ENCODE peak calls at places on chromosome 18, in four cellular contexts. One of them, this sample, is unnamed.

GRCh38 chr18:57959278-57959677 is 84.7 kb upstream of the NEDD4L start:
- DNase-seq in HepG2: peak
- DNase-seq in GM12878: no peak
- DNase-seq in K562: peak
- DNase-seq in this sample: peak

GRCh38 chr18:70335892-70336726 is 47.3 kb downstream of the SOCS6 start:
- DNase-seq in HepG2: peak
- DNase-seq in GM12878: no peak
- DNase-seq in K562: no peak
- DNase-seq in this sample: no peak

GRCh38 chr18:46563317-46563716 is 93.7 kb downstream of the LOXHD1 start:
- DNase-seq in HepG2: no peak
- DNase-seq in GM12878: no peak
- DNase-seq in K562: no peak
- DNase-seq in this sample: no peak

GRCh38 chr18:34647251-34647650 is 62.8 kb upstream of the DTNA start:
- DNase-seq in HepG2: no peak
- DNase-seq in GM12878: no peak
- DNase-seq in K562: no peak
- DNase-seq in this sample: peak

GRCh38 chr18:63107171-63107850 is 212.3 kb downstream of the BCL2 start:
- DNase-seq in HepG2: no peak
- DNase-seq in GM12878: no peak
- DNase-seq in K562: no peak
- DNase-seq in this sample: no peak

GRCh38 chr18:62744076-62744705 is 28.9 kb downstream of the PHLPP1 start:
- DNase-seq in HepG2: peak
- DNase-seq in GM12878: no peak
- DNase-seq in K562: no peak
- DNase-seq in this sample: no peak

GRCh38 chr18:2304378-2305175 is 266.7 kb downstream of the METTL4 start:
- DNase-seq in HepG2: no peak
- DNase-seq in GM12878: no peak
- DNase-seq in K562: no peak
- DNase-seq in this sample: peak

GRCh38 chr18:57925706-57926105 is 118.3 kb upstream of the NEDD4L start:
- DNase-seq in HepG2: peak
- DNase-seq in GM12878: no peak
- DNase-seq in K562: no peak
- DNase-seq in this sample: no peak

GRCh38 chr18:61967242-61967891 is 74.6 kb upstream of the RNF152 start:
- DNase-seq in HepG2: no peak
- DNase-seq in GM12878: no peak
- DNase-seq in K562: no peak
- DNase-seq in this sample: no peak

GRCh38 chr18:11849845-11850747 is 1.1 kb upstream of the CHMP1B start:
- DNase-seq in HepG2: peak
- DNase-seq in GM12878: no peak
- DNase-seq in K562: peak
- DNase-seq in this sample: peak

GRCh38 chr18:25029802-25030201 is 322.2 kb downstream of the ZNF521 start:
- DNase-seq in HepG2: no peak
- DNase-seq in GM12878: no peak
- DNase-seq in K562: no peak
- DNase-seq in this sample: no peak
- TF ChIP-seq CHD4 in HepG2: no peak
- TF ChIP-seq CHD4 in GM12878: no peak
- TF ChIP-seq CHD4 in K562: no peak
- TF ChIP-seq CHD4 in this sample: no peak

GRCh38 chr18:9353596-9353995 is 19.0 kb downstream of the TWSG1 start:
- DNase-seq in HepG2: no peak
- DNase-seq in GM12878: peak
- DNase-seq in K562: no peak
- DNase-seq in this sample: no peak
- TF ChIP-seq CHD4 in HepG2: no peak
- TF ChIP-seq CHD4 in GM12878: no peak
- TF ChIP-seq CHD4 in K562: no peak
- TF ChIP-seq CHD4 in this sample: no peak

DNA sequence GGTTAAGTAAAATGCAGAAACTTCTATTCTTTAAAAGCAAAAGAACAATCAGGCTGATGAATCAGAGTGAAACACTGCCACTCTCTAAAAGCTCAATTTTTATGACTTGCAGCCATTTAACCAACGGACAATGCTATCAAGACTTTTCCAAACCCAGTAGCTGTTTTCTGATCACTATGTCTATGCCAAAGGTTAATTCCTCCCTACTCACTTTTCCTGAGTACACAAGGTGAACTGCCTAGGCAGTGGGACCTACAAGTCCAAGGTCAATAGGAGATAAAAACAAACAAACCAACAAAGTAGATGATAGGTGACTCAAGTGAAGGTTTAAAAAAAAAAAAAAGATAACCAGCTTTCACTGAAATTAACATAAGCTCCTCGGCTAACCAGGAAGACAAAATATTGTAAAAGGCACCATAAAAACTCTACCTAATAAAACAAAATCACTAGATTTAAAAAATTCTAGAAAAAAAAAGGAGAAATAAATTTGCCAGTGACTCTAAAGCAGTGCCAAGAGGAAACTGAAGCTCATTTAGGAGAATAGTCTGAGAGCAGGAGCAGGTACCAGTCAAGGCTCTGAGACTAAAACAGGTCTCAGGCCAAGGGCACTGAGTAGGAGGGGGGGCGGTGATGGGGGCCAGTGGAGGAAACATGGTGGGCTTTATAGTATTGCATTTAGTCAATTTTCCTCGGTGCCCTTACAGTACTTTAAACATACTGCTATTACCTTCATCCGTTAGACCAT is 134.1 kb upstream of the DLGAP1 start:
- DNase-seq in HepG2: peak
- DNase-seq in GM12878: no peak
- DNase-seq in K562: no peak
- DNase-seq in this sample: no peak
- TF ChIP-seq CHD4 in HepG2: no peak
- TF ChIP-seq CHD4 in GM12878: no peak
- TF ChIP-seq CHD4 in K562: no peak
- TF ChIP-seq CHD4 in this sample: no peak

GRCh38 chr18:36315736-36316135 is 18.2 kb downstream of the FHOD3 start:
- DNase-seq in HepG2: no peak
- DNase-seq in GM12878: no peak
- DNase-seq in K562: no peak
- DNase-seq in this sample: no peak
- TF ChIP-seq CHD4 in HepG2: no peak
- TF ChIP-seq CHD4 in GM12878: no peak
- TF ChIP-seq CHD4 in K562: no peak
- TF ChIP-seq CHD4 in this sample: no peak

GRCh38 chr18:27430595-27430994 is 245.5 kb upstream of the CHST9 start:
- DNase-seq in HepG2: no peak
- DNase-seq in GM12878: no peak
- DNase-seq in K562: no peak
- DNase-seq in this sample: no peak

GRCh38 chr18:27428716-27429475 is 243.8 kb upstream of the CHST9 start:
- DNase-seq in HepG2: no peak
- DNase-seq in GM12878: no peak
- DNase-seq in K562: no peak
- DNase-seq in this sample: no peak

GRCh38 chr18:27423581-27423980 is 238.5 kb upstream of the CHST9 start:
- DNase-seq in HepG2: no peak
- DNase-seq in GM12878: no peak
- DNase-seq in K562: no peak
- DNase-seq in this sample: no peak

GRCh38 chr18:27428120-27428519 is 243.0 kb upstream of the CHST9 start:
- DNase-seq in HepG2: no peak
- DNase-seq in GM12878: no peak
- DNase-seq in K562: no peak
- DNase-seq in this sample: no peak
- TF ChIP-seq CHD4 in HepG2: no peak
- TF ChIP-seq CHD4 in GM12878: no peak
- TF ChIP-seq CHD4 in K562: no peak
- TF ChIP-seq CHD4 in this sample: no peak

DNA sequence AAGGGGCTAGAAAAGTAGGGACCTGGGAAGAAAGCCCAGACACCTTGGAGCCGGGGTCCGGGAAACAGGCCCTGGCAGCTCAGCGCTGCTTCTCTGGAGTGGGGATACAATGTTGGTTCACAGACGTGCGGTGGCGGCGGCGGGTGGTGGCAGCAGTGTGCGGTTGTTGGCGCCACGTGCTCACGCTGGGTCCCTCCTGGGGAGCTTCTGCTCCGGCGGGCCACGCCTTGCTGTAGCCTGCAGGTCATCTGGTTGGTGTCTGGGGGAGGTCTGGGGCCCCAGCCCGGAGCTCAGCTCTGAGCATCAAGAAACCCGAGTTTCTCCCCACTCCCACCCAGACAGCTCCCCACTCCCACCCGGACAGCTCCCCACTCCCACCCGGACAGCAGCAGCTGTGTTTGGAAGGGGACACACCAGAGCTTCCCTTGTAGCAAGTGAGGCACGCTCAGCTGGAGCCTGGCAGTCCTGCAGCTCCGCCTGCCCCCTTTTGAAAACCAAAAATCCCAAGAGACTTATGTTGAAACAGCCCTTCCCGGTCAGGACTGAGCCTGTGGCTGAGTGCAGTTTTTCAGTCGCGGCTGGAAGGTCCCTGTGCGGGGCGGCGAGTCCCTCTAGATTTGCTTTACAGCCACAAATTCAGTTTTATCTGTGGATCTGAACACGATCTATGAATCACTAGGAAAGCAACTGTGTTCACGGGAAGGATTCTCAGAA is 46.9 kb downstream of the NFATC1 start:
- DNase-seq in HepG2: no peak
- DNase-seq in GM12878: no peak
- DNase-seq in K562: no peak
- DNase-seq in this sample: no peak
- TF ChIP-seq CHD4 in HepG2: no peak
- TF ChIP-seq CHD4 in GM12878: no peak
- TF ChIP-seq CHD4 in K562: no peak
- TF ChIP-seq CHD4 in this sample: no peak

GRCh38 chr18:25072205-25072604 is 279.8 kb downstream of the ZNF521 start:
- DNase-seq in HepG2: no peak
- DNase-seq in GM12878: no peak
- DNase-seq in K562: no peak
- DNase-seq in this sample: no peak

GRCh38 chr18:25075793-25076192 is 276.2 kb downstream of the ZNF521 start:
- DNase-seq in HepG2: no peak
- DNase-seq in GM12878: no peak
- DNase-seq in K562: no peak
- DNase-seq in this sample: no peak

GRCh38 chr18:25076980-25077780 is 274.8 kb downstream of the ZNF521 start:
- DNase-seq in HepG2: peak
- DNase-seq in GM12878: no peak
- DNase-seq in K562: no peak
- DNase-seq in this sample: no peak

GRCh38 chr18:25077933-25078707 is 273.8 kb downstream of the ZNF521 start:
- DNase-seq in HepG2: no peak
- DNase-seq in GM12878: no peak
- DNase-seq in K562: no peak
- DNase-seq in this sample: no peak

DNA sequence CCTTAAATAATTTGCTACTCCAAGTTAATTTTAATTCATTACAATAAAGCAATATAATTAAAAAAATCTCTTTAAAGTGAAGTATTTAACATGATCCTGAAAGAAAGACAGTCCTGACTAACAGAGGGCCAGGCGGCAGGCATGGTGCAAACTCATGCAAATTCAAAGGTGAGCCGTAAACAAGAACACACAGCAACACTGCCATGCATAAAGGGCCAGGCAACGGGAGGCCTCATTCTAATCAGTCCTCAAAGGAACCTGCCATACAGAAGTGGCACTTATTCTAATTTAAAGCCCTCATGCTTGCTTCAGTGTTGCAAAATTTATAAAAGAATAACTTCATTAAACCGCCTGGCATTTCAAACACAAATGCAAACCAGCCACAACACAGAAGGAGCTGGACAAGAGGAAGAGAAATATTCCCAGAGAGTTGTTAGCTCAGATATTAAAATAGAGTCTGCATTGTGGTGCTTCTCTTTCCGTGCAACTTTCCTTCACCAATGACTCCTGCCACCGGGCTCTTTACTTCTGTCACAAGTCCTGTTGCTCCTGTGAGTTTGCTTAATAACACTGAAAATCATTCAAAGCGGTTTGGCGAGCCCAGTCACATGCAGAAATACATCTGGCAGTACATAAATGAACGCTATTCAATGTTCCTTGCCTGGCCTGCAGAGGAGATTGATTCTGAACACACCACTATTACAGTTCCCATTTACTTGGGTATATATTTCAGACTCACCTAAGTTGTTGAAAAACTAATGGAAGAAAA is 276.9 kb downstream of the ZNF521 start:
- DNase-seq in HepG2: no peak
- DNase-seq in GM12878: no peak
- DNase-seq in K562: no peak
- DNase-seq in this sample: no peak
- TF ChIP-seq CHD4 in HepG2: no peak
- TF ChIP-seq CHD4 in GM12878: no peak
- TF ChIP-seq CHD4 in K562: no peak
- TF ChIP-seq CHD4 in this sample: no peak

GRCh38 chr18:74456409-74457042 is 582 bp downstream of the DIPK1C start:
- DNase-seq in HepG2: no peak
- DNase-seq in GM12878: no peak
- DNase-seq in K562: no peak
- DNase-seq in this sample: no peak

GRCh38 chr18:74457043-74457742 is at the start of gene DIPK1C:
- DNase-seq in HepG2: no peak
- DNase-seq in GM12878: no peak
- DNase-seq in K562: no peak
- DNase-seq in this sample: no peak

GRCh38 chr18:74459877-74460276 is 2.8 kb upstream of the DIPK1C start:
- DNase-seq in HepG2: no peak
- DNase-seq in GM12878: no peak
- DNase-seq in K562: no peak
- DNase-seq in this sample: peak

GRCh38 chr18:74456017-74456408 is 1.1 kb downstream of the DIPK1C start:
- DNase-seq in HepG2: no peak
- DNase-seq in GM12878: no peak
- DNase-seq in K562: no peak
- DNase-seq in this sample: no peak

DNA sequence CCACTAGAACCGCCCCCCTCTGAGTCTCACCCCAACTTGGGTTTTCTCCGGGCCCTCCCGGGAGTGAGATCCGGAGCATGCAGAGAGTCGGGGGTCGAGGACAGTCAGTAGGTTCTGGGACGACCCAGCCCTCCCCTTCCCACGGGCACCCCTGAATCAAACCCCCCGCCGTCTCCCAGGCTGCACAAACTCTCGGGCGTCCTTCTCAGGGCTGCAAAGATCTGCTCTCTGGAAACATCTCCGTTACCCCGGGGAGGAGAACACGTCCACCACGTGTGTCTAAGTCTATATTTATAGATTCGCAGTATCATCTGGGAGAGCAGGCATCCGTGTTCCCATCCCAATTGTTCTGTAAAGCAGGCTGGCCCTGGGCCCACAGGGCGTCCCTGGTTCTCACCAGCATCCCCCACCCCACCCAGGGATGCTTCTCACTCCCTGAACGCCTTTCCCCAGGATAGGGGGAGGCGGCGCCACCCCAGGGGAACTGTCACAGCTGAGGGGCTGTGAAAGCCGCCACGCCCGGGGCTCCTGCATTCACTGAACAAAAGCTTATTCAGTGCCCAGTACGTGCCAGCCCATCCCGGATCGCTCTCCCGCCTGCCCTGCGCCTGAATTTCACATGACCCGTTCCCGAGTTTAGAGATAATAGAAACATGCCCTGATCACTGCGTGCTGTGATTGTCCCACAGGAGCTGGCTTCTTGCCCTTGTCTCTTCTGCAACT is 796 bp upstream of the DIPK1C start:
- DNase-seq in HepG2: no peak
- DNase-seq in GM12878: no peak
- DNase-seq in K562: no peak
- DNase-seq in this sample: no peak
- TF ChIP-seq CHD4 in HepG2: no peak
- TF ChIP-seq CHD4 in GM12878: no peak
- TF ChIP-seq CHD4 in K562: no peak
- TF ChIP-seq CHD4 in this sample: no peak

GRCh38 chr18:79926715-79927596 is 24.5 kb downstream of the SLC66A2 start:
- DNase-seq in HepG2: no peak
- DNase-seq in GM12878: no peak
- DNase-seq in K562: no peak
- DNase-seq in this sample: no peak
- TF ChIP-seq CHD4 in HepG2: no peak
- TF ChIP-seq CHD4 in GM12878: no peak
- TF ChIP-seq CHD4 in K562: no peak
- TF ChIP-seq CHD4 in this sample: no peak

This sample was measured in A549.